ENCODE peak calls at places on chromosomes 16 and 17, in seven cellular contexts. One of them, this sample, is unnamed.

GRCh38 chr17:78391843-78392242 is 13.4 kb downstream of the PGS1 start:
- DNase-seq in adipocyte: peak; percentile 64
- DNase-seq in tibial artery: no peak
- DNase-seq in mucosa of descending colon: no peak
- DNase-seq in CD8-positive, alpha-beta T cell: no peak
- DNase-seq in heart right ventricle: no peak
- DNase-seq in mesendoderm: no peak
- DNase-seq in this sample: peak; percentile 67

GRCh38 chr17:81695801-81696200 is 7.4 kb upstream of the MRPL12 start:
- DNase-seq in mucosa of descending colon: no peak
- DNase-seq in mesendoderm: no peak
- DNase-seq in CD8-positive, alpha-beta T cell: no peak
- DNase-seq in heart right ventricle: no peak
- DNase-seq in tibial artery: no peak
- DNase-seq in adipocyte: no peak
- DNase-seq in this sample: no peak

GRCh38 chr16:4410335-4411075 is 5.9 kb downstream of the CORO7 start:
- DNase-seq in mucosa of descending colon: no peak
- DNase-seq in adipocyte: peak; percentile 96
- DNase-seq in mesendoderm: no peak
- DNase-seq in CD8-positive, alpha-beta T cell: no peak
- DNase-seq in tibial artery: no peak
- DNase-seq in heart right ventricle: no peak
- DNase-seq in this sample: peak; percentile 96

GRCh38 chr17:50081757-50082156 is 13.4 kb upstream of the PDK2 start:
- DNase-seq in adipocyte: no peak
- DNase-seq in CD8-positive, alpha-beta T cell: no peak
- DNase-seq in mesendoderm: no peak
- DNase-seq in mucosa of descending colon: no peak
- DNase-seq in heart right ventricle: no peak
- DNase-seq in tibial artery: no peak
- DNase-seq in this sample: no peak

GRCh38 chr17:5128905-5129535 is 13.2 kb downstream of the USP6 start:
- DNase-seq in adipocyte: no peak
- DNase-seq in tibial artery: no peak
- DNase-seq in mucosa of descending colon: no peak
- DNase-seq in CD8-positive, alpha-beta T cell: no peak
- DNase-seq in mesendoderm: no peak
- DNase-seq in heart right ventricle: no peak
- DNase-seq in this sample: no peak

GRCh38 chr17:56121661-56122060 is 31.6 kb upstream of the ANKFN1 start:
- DNase-seq in tibial artery: no peak
- DNase-seq in mesendoderm: peak; percentile 36
- DNase-seq in heart right ventricle: no peak
- DNase-seq in adipocyte: no peak
- DNase-seq in CD8-positive, alpha-beta T cell: no peak
- DNase-seq in mucosa of descending colon: no peak
- DNase-seq in this sample: peak; percentile 17

GRCh38 chr17:15910791-15911190 is 34.1 kb upstream of the ADORA2B start:
- DNase-seq in heart right ventricle: no peak
- DNase-seq in adipocyte: no peak
- DNase-seq in CD8-positive, alpha-beta T cell: no peak
- DNase-seq in tibial artery: no peak
- DNase-seq in mesendoderm: no peak
- DNase-seq in mucosa of descending colon: no peak
- DNase-seq in this sample: no peak

GRCh38 chr17:47621293-47622178 is 28.2 kb upstream of the KPNB1 start:
- DNase-seq in adipocyte: peak; percentile 88
- DNase-seq in tibial artery: no peak
- DNase-seq in mesendoderm: peak; percentile 97
- DNase-seq in heart right ventricle: peak; percentile 21
- DNase-seq in CD8-positive, alpha-beta T cell: no peak
- DNase-seq in mucosa of descending colon: no peak
- DNase-seq in this sample: peak; percentile 97

GRCh38 chr17:16381496-16381820 is 567 bp downstream of the UBB start:
- DNase-seq in mucosa of descending colon: no peak
- DNase-seq in CD8-positive, alpha-beta T cell: no peak
- DNase-seq in adipocyte: peak; percentile 56
- DNase-seq in mesendoderm: no peak
- DNase-seq in heart right ventricle: no peak
- DNase-seq in tibial artery: no peak
- DNase-seq in this sample: no peak

GRCh38 chr17:19555746-19556145 is 22.1 kb downstream of the SLC47A1 start:
- DNase-seq in heart right ventricle: no peak
- DNase-seq in mucosa of descending colon: no peak
- DNase-seq in mesendoderm: no peak
- DNase-seq in adipocyte: no peak
- DNase-seq in CD8-positive, alpha-beta T cell: no peak
- DNase-seq in tibial artery: no peak
- DNase-seq in this sample: no peak

GRCh38 chr17:76873856-76874255 is 5.7 kb downstream of the MGAT5B start:
- DNase-seq in adipocyte: peak; percentile 8
- DNase-seq in mucosa of descending colon: no peak
- DNase-seq in CD8-positive, alpha-beta T cell: no peak
- DNase-seq in heart right ventricle: no peak
- DNase-seq in tibial artery: no peak
- DNase-seq in mesendoderm: no peak
- DNase-seq in this sample: peak; percentile 16

GRCh38 chr17:41792835-41793748 is 6.6 kb upstream of the JUP start:
- DNase-seq in heart right ventricle: peak; percentile 78
- DNase-seq in mesendoderm: peak; percentile 90
- DNase-seq in adipocyte: peak; percentile 52
- DNase-seq in tibial artery: no peak
- DNase-seq in CD8-positive, alpha-beta T cell: no peak
- DNase-seq in mucosa of descending colon: peak; percentile 82
- DNase-seq in this sample: peak; percentile 64

GRCh38 chr16:87809150-87809902 is 43.5 kb upstream of the KLHDC4 start:
- DNase-seq in mesendoderm: no peak
- DNase-seq in heart right ventricle: no peak
- DNase-seq in mucosa of descending colon: no peak
- DNase-seq in tibial artery: no peak
- DNase-seq in adipocyte: no peak
- DNase-seq in CD8-positive, alpha-beta T cell: no peak
- DNase-seq in this sample: no peak

GRCh38 chr16:75193730-75194444 is 13.1 kb downstream of the CTRB2 start:
- DNase-seq in adipocyte: no peak
- DNase-seq in tibial artery: no peak
- DNase-seq in mesendoderm: no peak
- DNase-seq in CD8-positive, alpha-beta T cell: peak; percentile 2
- DNase-seq in heart right ventricle: no peak
- DNase-seq in mucosa of descending colon: no peak
- DNase-seq in this sample: no peak

GRCh38 chr17:79926308-79927135 is 87.3 kb upstream of the CBX4 start:
- DNase-seq in mucosa of descending colon: no peak
- DNase-seq in tibial artery: no peak
- DNase-seq in mesendoderm: peak; percentile 53
- DNase-seq in adipocyte: no peak
- DNase-seq in heart right ventricle: no peak
- DNase-seq in CD8-positive, alpha-beta T cell: no peak
- DNase-seq in this sample: no peak

DNA sequence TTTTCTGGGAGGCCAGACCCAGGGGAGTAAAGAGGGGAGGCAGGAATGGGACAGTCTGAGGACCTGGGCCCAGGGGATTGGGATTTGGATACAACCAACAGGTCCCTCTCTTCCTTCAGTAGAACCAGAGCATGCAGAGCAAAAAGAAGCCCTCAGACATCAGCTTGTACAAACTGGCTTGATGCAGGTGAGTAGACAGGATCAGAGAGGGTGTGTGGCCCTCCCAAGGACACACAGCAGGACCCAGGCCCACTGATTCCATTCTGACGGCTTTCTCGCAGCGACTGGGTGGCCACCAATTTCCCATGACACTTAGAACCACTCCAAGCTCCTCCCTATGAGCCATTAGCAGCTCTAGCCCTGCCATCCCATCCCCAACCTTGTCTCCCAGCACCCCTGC is 63.6 kb downstream of the ABCC6 start:
- DNase-seq in adipocyte: no peak
- DNase-seq in heart right ventricle: no peak
- DNase-seq in tibial artery: no peak
- DNase-seq in mucosa of descending colon: no peak
- DNase-seq in CD8-positive, alpha-beta T cell: no peak
- DNase-seq in mesendoderm: no peak
- DNase-seq in this sample: no peak
- H3K4me3 ChIP-seq in adipocyte: no peak overlapping the region
- H3K4me3 ChIP-seq in heart right ventricle: no peak overlapping the region
- H3K4me3 ChIP-seq in tibial artery: no peak overlapping the region
- H3K4me3 ChIP-seq in mucosa of descending colon: no peak overlapping the region
- H3K4me3 ChIP-seq in CD8-positive, alpha-beta T cell: no peak overlapping the region
- H3K4me3 ChIP-seq in mesendoderm: no peak overlapping the region
- H3K4me3 ChIP-seq in this sample: no peak overlapping the region

DNA sequence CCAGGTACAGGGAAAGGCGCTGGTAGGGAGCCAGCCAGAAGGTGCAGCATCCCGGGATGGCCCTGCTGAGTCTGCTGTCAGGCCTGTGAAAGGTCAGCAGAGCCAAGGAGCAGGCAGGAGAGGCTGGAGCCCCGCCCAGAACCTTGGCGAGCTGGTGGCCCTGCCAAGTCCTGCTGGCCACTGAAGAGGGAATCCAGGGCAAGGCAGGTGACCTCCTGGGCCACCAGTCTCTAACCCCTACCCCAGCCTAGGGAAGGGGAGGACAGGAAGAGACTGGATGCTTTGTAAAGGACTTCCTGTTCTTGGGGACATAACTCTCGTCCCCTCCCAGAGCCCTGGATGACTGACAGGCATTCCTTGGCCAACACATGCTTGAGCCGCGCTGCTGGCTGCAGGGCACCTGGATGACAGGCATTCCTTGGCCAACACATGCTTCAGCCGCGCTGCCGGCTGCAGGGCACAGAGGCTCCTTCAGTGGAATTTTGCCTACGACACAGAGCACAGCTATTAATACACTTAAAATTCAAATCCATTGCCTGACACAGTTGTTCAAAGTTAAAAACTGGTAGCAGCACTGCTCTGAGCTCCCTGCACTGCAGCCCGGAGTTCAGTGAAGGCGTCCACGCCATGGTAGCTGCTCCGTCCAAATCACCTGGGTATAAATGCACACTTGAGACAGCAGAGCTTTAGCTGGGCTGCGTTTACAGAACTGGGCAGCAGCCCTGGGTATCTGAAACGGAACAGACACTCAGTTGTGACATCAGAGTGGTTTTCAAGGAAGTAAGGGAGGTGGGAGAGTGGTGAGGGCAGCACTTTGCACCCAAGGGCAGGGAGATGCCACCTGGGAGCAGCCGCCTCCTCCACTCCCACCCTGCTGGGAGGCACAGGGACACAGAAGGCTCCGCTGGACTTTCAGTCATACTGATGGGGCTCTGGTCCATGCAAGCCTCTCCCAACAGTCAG is 2.0 kb upstream of the BRICD5 start:
- DNase-seq in mesendoderm: peak; percentile 41
- DNase-seq in heart right ventricle: peak; percentile 52
- DNase-seq in adipocyte: no peak
- DNase-seq in mucosa of descending colon: no peak
- DNase-seq in CD8-positive, alpha-beta T cell: no peak
- DNase-seq in tibial artery: no peak
- DNase-seq in this sample: no peak
- H3K4me3 ChIP-seq in mesendoderm: no peak overlapping the region
- H3K4me3 ChIP-seq in heart right ventricle: no peak overlapping the region
- H3K4me3 ChIP-seq in adipocyte: peak overlapping the region; percentile 91
- H3K4me3 ChIP-seq in mucosa of descending colon: no peak overlapping the region
- H3K4me3 ChIP-seq in CD8-positive, alpha-beta T cell: no peak overlapping the region
- H3K4me3 ChIP-seq in tibial artery: no peak overlapping the region
- H3K4me3 ChIP-seq in this sample: peak overlapping the region; percentile 68

GRCh38 chr17:72587773-72588511 is 467.1 kb downstream of the SOX9 start:
- DNase-seq in adipocyte: peak; percentile 15
- DNase-seq in mucosa of descending colon: peak; percentile 54
- DNase-seq in tibial artery: no peak
- DNase-seq in mesendoderm: no peak
- DNase-seq in CD8-positive, alpha-beta T cell: no peak
- DNase-seq in heart right ventricle: no peak
- DNase-seq in this sample: peak; percentile 68

GRCh38 chr17:72588561-72588960 is 467.7 kb downstream of the SOX9 start:
- DNase-seq in mucosa of descending colon: no peak
- DNase-seq in mesendoderm: no peak
- DNase-seq in adipocyte: no peak
- DNase-seq in heart right ventricle: no peak
- DNase-seq in CD8-positive, alpha-beta T cell: no peak
- DNase-seq in tibial artery: no peak
- DNase-seq in this sample: no peak

GRCh38 chr17:72590382-72590781 is 469.6 kb downstream of the SOX9 start:
- DNase-seq in mesendoderm: no peak
- DNase-seq in mucosa of descending colon: no peak
- DNase-seq in adipocyte: peak; percentile 82
- DNase-seq in tibial artery: no peak
- DNase-seq in CD8-positive, alpha-beta T cell: no peak
- DNase-seq in heart right ventricle: no peak
- DNase-seq in this sample: peak; percentile 72

GRCh38 chr17:72587156-72587555 is 466.3 kb downstream of the SOX9 start:
- DNase-seq in tibial artery: no peak
- DNase-seq in adipocyte: no peak
- DNase-seq in heart right ventricle: no peak
- DNase-seq in mesendoderm: no peak
- DNase-seq in CD8-positive, alpha-beta T cell: no peak
- DNase-seq in mucosa of descending colon: no peak
- DNase-seq in this sample: peak; percentile 59

GRCh38 chr17:72588961-72589360 is 468.1 kb downstream of the SOX9 start:
- DNase-seq in CD8-positive, alpha-beta T cell: peak; percentile 13
- DNase-seq in mesendoderm: no peak
- DNase-seq in tibial artery: no peak
- DNase-seq in heart right ventricle: no peak
- DNase-seq in adipocyte: no peak
- DNase-seq in mucosa of descending colon: peak; percentile 79
- DNase-seq in this sample: no peak
- H3K4me3 ChIP-seq in CD8-positive, alpha-beta T cell: no peak overlapping the region
- H3K4me3 ChIP-seq in mesendoderm: no peak overlapping the region
- H3K4me3 ChIP-seq in tibial artery: no peak overlapping the region
- H3K4me3 ChIP-seq in heart right ventricle: no peak overlapping the region
- H3K4me3 ChIP-seq in adipocyte: no peak overlapping the region
- H3K4me3 ChIP-seq in mucosa of descending colon: no peak overlapping the region
- H3K4me3 ChIP-seq in this sample: no peak overlapping the region

DNA sequence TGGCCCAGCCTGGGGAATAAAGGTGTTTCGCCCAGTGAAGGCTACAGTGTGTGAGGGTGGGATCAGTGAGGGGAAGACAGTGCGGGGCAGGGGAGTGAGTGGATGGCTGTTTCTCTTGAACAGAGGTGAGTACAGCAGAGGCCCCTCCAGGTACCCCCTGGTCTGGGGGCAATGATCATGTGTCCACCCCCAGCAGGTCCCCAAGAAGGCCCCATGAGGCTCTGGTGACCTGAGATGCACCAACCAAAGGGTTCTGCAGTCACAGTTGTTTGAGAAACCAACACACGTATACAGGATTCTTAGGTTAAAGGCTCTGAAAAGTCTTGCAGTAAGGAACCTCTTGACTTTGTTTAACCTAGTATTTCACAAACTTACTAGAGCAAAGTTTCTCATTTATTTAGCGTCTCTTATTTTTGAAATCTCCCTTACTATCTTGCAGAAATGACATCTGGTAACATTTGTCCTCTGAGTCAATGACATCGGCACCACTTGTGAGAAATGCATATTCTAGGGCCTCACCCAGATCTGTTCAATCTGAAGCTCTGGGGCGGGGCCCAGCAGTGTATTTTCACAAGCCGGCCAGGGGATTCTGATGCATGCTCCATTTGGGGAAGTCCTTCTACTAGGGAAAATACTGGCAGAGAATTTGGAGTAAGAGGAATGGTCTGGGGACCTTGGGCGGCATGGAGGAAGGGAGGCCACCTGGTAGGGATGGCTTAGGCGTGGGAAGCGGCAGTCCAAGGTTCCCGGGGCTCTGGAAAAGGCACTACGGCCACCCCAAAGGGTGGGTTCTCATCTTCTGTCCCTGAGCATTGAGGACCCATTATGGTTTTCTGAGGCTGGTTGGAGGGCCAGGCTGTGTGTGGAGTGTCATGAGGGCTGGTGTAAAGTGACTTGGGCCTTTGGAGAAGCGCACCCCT is 217.3 kb downstream of the NTN1 start:
- DNase-seq in mesendoderm: no peak
- DNase-seq in CD8-positive, alpha-beta T cell: no peak
- DNase-seq in heart right ventricle: no peak
- DNase-seq in mucosa of descending colon: no peak
- DNase-seq in tibial artery: no peak
- DNase-seq in adipocyte: no peak
- DNase-seq in this sample: no peak
- H3K4me3 ChIP-seq in mesendoderm: no peak overlapping the region
- H3K4me3 ChIP-seq in CD8-positive, alpha-beta T cell: no peak overlapping the region
- H3K4me3 ChIP-seq in heart right ventricle: no peak overlapping the region
- H3K4me3 ChIP-seq in mucosa of descending colon: no peak overlapping the region
- H3K4me3 ChIP-seq in tibial artery: no peak overlapping the region
- H3K4me3 ChIP-seq in adipocyte: no peak overlapping the region
- H3K4me3 ChIP-seq in this sample: no peak overlapping the region